ENCODE peak calls at places on chromosomes 2 and 18, in five cellular contexts. I, P, N, G and L are unnamed samples.

GRCh38 chr2:191245046-191245868 is at the start of gene MYO1B:
- DNase-seq in I (peak), N (peak), P (peak), G (peak), L (peak)

GRCh38 chr2:80059381-80059907 is 245.1 kb downstream of the LRRTM1 start:
- DNase-seq in G (no peak), I (no peak), P (no peak), N (no peak), L (no peak)

GRCh38 chr2:85926526-85926925 is 37.7 kb upstream of the ST3GAL5 start:
- DNase-seq in N (no peak), I (no peak), G (no peak), P (no peak), L (no peak)

GRCh38 chr2:178530625-178531142 is 50.4 kb downstream of the PLEKHA3 start:
- DNase-seq in I (peak), N (no peak), G (peak), P (no peak), L (peak)

GRCh38 chr2:233164967-233165366 is 86.5 kb upstream of the ATG16L1 start:
- DNase-seq in N (no peak), P (no peak), G (no peak), I (no peak), L (no peak)

GRCh38 chr2:154952346-154953010 is 254.0 kb downstream of the KCNJ3 start:
- DNase-seq in N (no peak), I (peak), G (no peak), P (no peak), L (peak)

GRCh38 chr2:223846524-223846923 is 9.1 kb upstream of the AP1S3 start:
- DNase-seq in P (no peak), N (peak), G (no peak), I (no peak), L (no peak)

GRCh38 chr18:58013241-58014211 is 30.5 kb upstream of the NEDD4L start:
- DNase-seq in P (no peak), N (peak), G (no peak), I (no peak), L (no peak)

GRCh38 chr2:99488999-99489757 is 639 bp downstream of the REV1 start:
- DNase-seq in I (peak), P (no peak), G (peak), N (no peak), L (peak)

GRCh38 chr2:23691576-23691975 is 235.3 kb downstream of the ATAD2B start:
- DNase-seq in G (no peak), N (no peak), I (no peak), P (no peak), L (no peak)

GRCh38 chr2:126220336-126220735 is 435.6 kb upstream of the GYPC start:
- DNase-seq in N (no peak), I (no peak), P (peak), G (no peak), L (no peak)

GRCh38 chr18:78145096-78145495 is 834.5 kb upstream of the SALL3 start:
- DNase-seq in G (no peak), P (no peak), N (no peak), I (no peak), L (no peak)

GRCh38 chr2:10332402-10333246 is 29.9 kb downstream of the HPCAL1 start:
- DNase-seq in I (no peak), N (no peak), P (no peak), G (no peak), L (no peak)

GRCh38 chr18:3367491-3368091 is 82.4 kb upstream of the TGIF1 start:
- DNase-seq in I (no peak), G (no peak), N (peak), P (no peak), L (no peak)

GRCh38 chr2:118856978-118857676 is 9.7 kb upstream of the EN1 start:
- DNase-seq in N (no peak), G (peak), I (no peak), P (no peak), L (no peak)

GRCh38 chr18:12369211-12369610 is 7.8 kb downstream of the AFG3L2 start:
- DNase-seq in I (no peak), G (no peak), N (no peak), P (no peak), L (no peak)

GRCh38 chr2:235570256-235570655 is 76.4 kb downstream of the AGAP1 start:
- DNase-seq in N (no peak), I (no peak), P (no peak), G (no peak), L (no peak)

GRCh38 chr2:136207030-136207623 is 89.2 kb upstream of the CXCR4 start:
- DNase-seq in I (no peak), P (no peak), N (no peak), G (no peak), L (peak)

GRCh38 chr2:74739733-74740241 is 85.7 kb downstream of the SEMA4F start:
- DNase-seq in G (no peak), N (no peak), I (no peak), P (no peak), L (no peak)

GRCh38 chr2:74739129-74739528 is 85.1 kb downstream of the SEMA4F start:
- DNase-seq in P (no peak), N (no peak), G (no peak), I (no peak), L (no peak)

GRCh38 chr2:74741651-74742050 is 87.6 kb downstream of the SEMA4F start:
- DNase-seq in P (no peak), I (no peak), G (no peak), N (no peak), L (no peak)

GRCh38 chr2:74741076-74741460 is 87.0 kb downstream of the SEMA4F start:
- DNase-seq in G (no peak), P (no peak), I (no peak), N (no peak), L (no peak)

DNA sequence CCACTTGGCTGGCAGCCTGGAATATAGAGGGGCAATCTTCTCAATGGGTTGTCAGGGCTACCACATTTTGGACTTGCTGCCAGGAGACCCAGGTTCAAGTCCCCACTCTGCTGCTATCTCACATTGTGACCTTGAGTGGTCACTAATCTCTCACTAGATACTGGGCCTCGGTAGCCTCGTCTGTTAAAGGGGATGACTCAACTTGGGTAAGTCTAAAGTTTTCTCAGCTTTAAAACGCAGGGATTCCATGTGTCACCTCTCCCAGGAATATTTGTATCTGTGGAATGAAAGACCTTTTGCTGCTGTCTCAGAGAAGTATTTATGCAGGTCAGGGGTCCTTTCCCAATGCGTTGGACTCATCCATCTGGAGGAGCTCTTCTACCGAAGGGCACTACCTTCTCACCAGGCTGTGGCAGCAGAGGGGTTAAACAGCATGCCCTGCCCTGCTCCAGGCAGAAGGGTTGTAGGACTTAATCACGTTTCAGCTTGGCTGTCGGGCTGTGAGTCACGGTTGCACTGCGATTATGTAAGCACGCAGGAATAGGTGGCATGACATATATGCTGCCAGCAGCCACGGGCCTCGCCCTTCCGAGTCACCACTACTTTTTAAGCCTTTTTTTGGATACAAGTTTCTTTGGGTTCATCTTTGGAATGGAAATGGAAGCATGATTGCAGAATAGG is 86.5 kb downstream of the SEMA4F start:
- DNase-seq in I (no peak), P (peak), G (no peak), N (peak), L (no peak)
- TF ChIP-seq CTCF in I (no peak), P (no peak), G (no peak), N (peak), L (no peak)

DNA sequence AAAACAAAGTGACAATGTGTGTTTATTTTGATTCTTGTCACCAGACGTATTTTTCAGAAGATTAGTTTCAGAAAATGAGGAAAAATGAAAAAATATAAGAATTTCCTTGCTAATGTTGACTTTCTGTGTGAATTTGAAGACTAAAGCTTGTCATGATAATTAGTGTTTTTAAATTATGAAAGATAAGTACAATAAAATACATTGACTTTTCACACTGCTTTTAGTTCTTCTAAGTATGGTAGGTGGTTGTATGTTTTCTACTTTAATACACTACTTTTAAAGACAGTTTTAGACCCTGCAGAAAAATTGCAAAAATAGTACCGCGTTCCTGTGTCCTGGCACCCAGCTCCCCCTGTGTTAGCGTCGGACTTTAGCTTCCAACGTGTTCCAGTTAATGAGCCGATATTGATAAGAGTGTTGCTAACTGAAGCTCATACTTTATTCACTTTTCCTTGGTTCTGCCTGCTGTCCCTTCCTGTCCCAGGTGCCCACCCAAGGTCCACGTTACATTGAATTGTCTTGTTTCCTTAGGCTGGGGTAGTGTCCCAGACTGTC is 695 bp downstream of the RBFA start:
- DNase-seq in I (no peak), P (no peak), G (no peak), N (no peak), L (no peak)
- TF ChIP-seq CTCF in I (no peak), P (no peak), G (no peak), N (no peak), L (no peak)

GRCh38 chr18:35112696-35113095 is 71.5 kb downstream of the MAPRE2 start:
- DNase-seq in G (no peak), N (no peak), P (no peak), I (no peak), L (no peak)
- TF ChIP-seq CTCF in G (no peak), N (no peak), P (no peak), I (no peak), L (no peak)

GRCh38 chr2:150485114-150485870 is 2.2 kb downstream of the RND3 start:
- DNase-seq in P (no peak), I (peak), N (peak), G (peak), L (peak)
- TF ChIP-seq CTCF in P (peak), I (peak), N (peak), G (no peak), L (no peak)

GRCh38 chr2:88967844-88968243 is 276.4 kb downstream of the RPIA start:
- DNase-seq in I (no peak), N (peak), G (no peak), P (no peak), L (no peak)
- TF ChIP-seq CTCF in I (no peak), N (peak), G (no peak), P (peak), L (no peak)